ENCODE peak calls at places on chromosomes 2 and 18, in seven cellular contexts. One of them, this sample, is unnamed.

GRCh38 chr2:239729681-239730566 is 295.2 kb downstream of the NDUFA10 start:
- DNase-seq in HuH-7: no peak
- DNase-seq in NCI-H510A treated with DMSO at 0.1 percent for 48 hours: no peak
- DNase-seq in A172: no peak
- DNase-seq in NCI-H2081 treated with DMSO at 0.1 percent for 48 hours: no peak
- DNase-seq in HepG2: no peak
- DNase-seq in fibroblast of lung: no peak
- DNase-seq in this sample: no peak

GRCh38 chr2:196206804-196207203 is 35.4 kb upstream of the STK17B start:
- DNase-seq in HepG2: no peak
- DNase-seq in A172: no peak
- DNase-seq in HuH-7: no peak
- DNase-seq in NCI-H510A treated with DMSO at 0.1 percent for 48 hours: peak; percentile 48
- DNase-seq in NCI-H2081 treated with DMSO at 0.1 percent for 48 hours: no peak
- DNase-seq in fibroblast of lung: no peak
- DNase-seq in this sample: no peak

GRCh38 chr2:45623120-45623519 is 12.1 kb upstream of the SRBD1 start:
- DNase-seq in A172: no peak
- DNase-seq in HepG2: no peak
- DNase-seq in fibroblast of lung: no peak
- DNase-seq in NCI-H2081 treated with DMSO at 0.1 percent for 48 hours: no peak
- DNase-seq in HuH-7: no peak
- DNase-seq in NCI-H510A treated with DMSO at 0.1 percent for 48 hours: no peak
- DNase-seq in this sample: no peak

GRCh38 chr2:7480431-7480830 is 563.2 kb downstream of the RNF144A start:
- DNase-seq in NCI-H2081 treated with DMSO at 0.1 percent for 48 hours: no peak
- DNase-seq in HuH-7: no peak
- DNase-seq in fibroblast of lung: no peak
- DNase-seq in NCI-H510A treated with DMSO at 0.1 percent for 48 hours: no peak
- DNase-seq in HepG2: no peak
- DNase-seq in A172: no peak
- DNase-seq in this sample: no peak

GRCh38 chr2:188326669-188327301 is 35.1 kb downstream of the GULP1 start:
- DNase-seq in A172: no peak
- DNase-seq in NCI-H510A treated with DMSO at 0.1 percent for 48 hours: peak; percentile 48
- DNase-seq in NCI-H2081 treated with DMSO at 0.1 percent for 48 hours: no peak
- DNase-seq in fibroblast of lung: peak; percentile 89
- DNase-seq in HepG2: no peak
- DNase-seq in HuH-7: peak; percentile 20
- DNase-seq in this sample: no peak

GRCh38 chr2:120104002-120104467 is 91.2 kb downstream of the EPB41L5 start:
- DNase-seq in HuH-7: no peak
- DNase-seq in NCI-H2081 treated with DMSO at 0.1 percent for 48 hours: no peak
- DNase-seq in HepG2: no peak
- DNase-seq in A172: no peak
- DNase-seq in NCI-H510A treated with DMSO at 0.1 percent for 48 hours: no peak
- DNase-seq in fibroblast of lung: peak; percentile 80
- DNase-seq in this sample: no peak

GRCh38 chr18:59232309-59233016 is 12.5 kb downstream of the GRP start:
- DNase-seq in HuH-7: no peak
- DNase-seq in HepG2: no peak
- DNase-seq in A172: no peak
- DNase-seq in NCI-H2081 treated with DMSO at 0.1 percent for 48 hours: no peak
- DNase-seq in NCI-H510A treated with DMSO at 0.1 percent for 48 hours: peak; percentile 66
- DNase-seq in fibroblast of lung: no peak
- DNase-seq in this sample: no peak

GRCh38 chr18:9856097-9856496 is 29.7 kb upstream of the TXNDC2 start:
- DNase-seq in NCI-H2081 treated with DMSO at 0.1 percent for 48 hours: no peak
- DNase-seq in NCI-H510A treated with DMSO at 0.1 percent for 48 hours: no peak
- DNase-seq in HepG2: no peak
- DNase-seq in fibroblast of lung: no peak
- DNase-seq in HuH-7: no peak
- DNase-seq in A172: no peak
- DNase-seq in this sample: no peak

GRCh38 chr2:230130668-230131364 is 62.1 kb upstream of the SLC16A14 start:
- DNase-seq in A172: peak; percentile 88
- DNase-seq in fibroblast of lung: peak; percentile 95
- DNase-seq in NCI-H510A treated with DMSO at 0.1 percent for 48 hours: peak; percentile 48
- DNase-seq in HuH-7: no peak
- DNase-seq in NCI-H2081 treated with DMSO at 0.1 percent for 48 hours: no peak
- DNase-seq in HepG2: peak; percentile 59
- DNase-seq in this sample: no peak

GRCh38 chr18:53780666-53781065 is 443.8 kb downstream of the MBD2 start:
- DNase-seq in HuH-7: no peak
- DNase-seq in NCI-H2081 treated with DMSO at 0.1 percent for 48 hours: no peak
- DNase-seq in fibroblast of lung: no peak
- DNase-seq in NCI-H510A treated with DMSO at 0.1 percent for 48 hours: no peak
- DNase-seq in HepG2: no peak
- DNase-seq in A172: no peak
- DNase-seq in this sample: no peak

GRCh38 chr18:22129778-22130177 is 39.6 kb upstream of the GATA6 start:
- DNase-seq in fibroblast of lung: no peak
- DNase-seq in HepG2: no peak
- DNase-seq in HuH-7: no peak
- DNase-seq in NCI-H510A treated with DMSO at 0.1 percent for 48 hours: no peak
- DNase-seq in NCI-H2081 treated with DMSO at 0.1 percent for 48 hours: no peak
- DNase-seq in A172: no peak
- DNase-seq in this sample: no peak

This sample was measured in cerebellar nuclear complex.